ENCODE peak calls at places on chromosomes 1 and 21, in seven cellular contexts. Y, T, N, P, K, F and I are unnamed samples.

GRCh38 chr21:45365608-45366241 is 39.2 kb upstream of the COL18A1 start:
- DNase-seq in N (peak), K (no peak), P (peak), F (peak), T (peak), Y (no peak), I (peak)

GRCh38 chr1:23957096-23957495 is 2.5 kb upstream of the PNRC2 start:
- DNase-seq in T (peak), N (no peak), K (no peak), P (no peak), Y (no peak), F (no peak), I (no peak)

GRCh38 chr1:22773981-22774471 is 63.4 kb downstream of the EPHB2 start:
- DNase-seq in P (peak), F (peak), Y (peak), T (no peak), K (no peak), N (no peak), I (peak)

GRCh38 chr1:80248886-80249285 is 1242.4 kb upstream of the ADGRL4 start:
- DNase-seq in P (no peak), N (no peak), Y (no peak), T (peak), F (no peak), K (no peak), I (peak)

GRCh38 chr1:154529308-154529707 is 27.1 kb upstream of the SHE start:
- DNase-seq in K (no peak), P (no peak), Y (no peak), F (no peak), T (no peak), N (no peak), I (no peak)

GRCh38 chr1:90936731-90937130 is 85.1 kb downstream of the ZNF644 start:
- DNase-seq in K (no peak), N (no peak), T (no peak), Y (no peak), F (no peak), P (no peak), I (no peak)

GRCh38 chr1:91428182-91428798 is 23.7 kb upstream of the HFM1 start:
- DNase-seq in F (no peak), T (no peak), Y (no peak), N (no peak), P (peak), K (no peak), I (no peak)

GRCh38 chr1:106962591-106962990 is 93.9 kb upstream of the PRMT6 start:
- DNase-seq in P (no peak), Y (no peak), F (peak), N (no peak), K (no peak), T (peak), I (no peak)

GRCh38 chr1:245822997-245823396 is 668.2 kb downstream of the KIF26B start:
- DNase-seq in N (no peak), F (peak), T (peak), P (peak), Y (no peak), K (no peak), I (peak)

GRCh38 chr1:176778056-176778455 is 315.1 kb downstream of the PAPPA2 start:
- DNase-seq in K (no peak), F (no peak), P (no peak), N (no peak), T (no peak), Y (no peak), I (no peak)

GRCh38 chr1:111199881-111200801 is at the start of gene DENND2D:
- DNase-seq in Y (peak), T (peak), N (no peak), K (peak), F (no peak), P (no peak), I (no peak)

GRCh38 chr1:230753586-230754251 is 6.5 kb downstream of the CAPN9 start:
- DNase-seq in K (peak), F (peak), T (no peak), N (peak), Y (peak), P (no peak), I (no peak)

GRCh38 chr1:234610582-234611152 is 689 bp upstream of the IRF2BP2 start:
- DNase-seq in N (peak), T (peak), F (peak), P (peak), K (peak), Y (peak), I (peak)